ENCODE peak calls at places on chromosomes 12 and 14, in five cellular contexts. One of them, this sample, is unnamed.

GRCh38 chr12:51915951-51916350 is 8.6 kb downstream of the ACVRL1 start:
- DNase-seq in NCI-H69: no peak
- DNase-seq in OCI-M1: no peak
- DNase-seq in GDM1: no peak
- DNase-seq in T-helper 17 cell: no peak
- DNase-seq in this sample: no peak

GRCh38 chr14:102731871-102732800 is 45.1 kb upstream of the TRAF3 start:
- DNase-seq in NCI-H69: no peak
- DNase-seq in OCI-M1: no peak
- DNase-seq in GDM1: no peak
- DNase-seq in T-helper 17 cell: no peak
- DNase-seq in this sample: no peak

GRCh38 chr12:4555804-4556203 is 6.2 kb upstream of the DYRK4 start:
- DNase-seq in NCI-H69: no peak
- DNase-seq in OCI-M1: no peak
- DNase-seq in GDM1: no peak
- DNase-seq in T-helper 17 cell: no peak
- DNase-seq in this sample: no peak

GRCh38 chr14:95510804-95511203 is 5.6 kb downstream of the SYNE3 start:
- DNase-seq in NCI-H69: no peak
- DNase-seq in OCI-M1: no peak
- DNase-seq in GDM1: no peak
- DNase-seq in T-helper 17 cell: no peak
- DNase-seq in this sample: no peak

GRCh38 chr12:122533841-122534240 is 6.8 kb downstream of the KNTC1 start:
- DNase-seq in NCI-H69: no peak
- DNase-seq in OCI-M1: no peak
- DNase-seq in GDM1: no peak
- DNase-seq in T-helper 17 cell: no peak
- DNase-seq in this sample: no peak

GRCh38 chr12:94561943-94562411 is 88.4 kb downstream of the TMCC3 start:
- DNase-seq in NCI-H69: peak
- DNase-seq in OCI-M1: no peak
- DNase-seq in GDM1: no peak
- DNase-seq in T-helper 17 cell: no peak
- DNase-seq in this sample: no peak

GRCh38 chr12:47281667-47282171 is 202.0 kb upstream of the AMIGO2 start:
- DNase-seq in NCI-H69: no peak
- DNase-seq in OCI-M1: peak
- DNase-seq in GDM1: no peak
- DNase-seq in T-helper 17 cell: no peak
- DNase-seq in this sample: no peak

GRCh38 chr12:57765003-57765697 is 1.7 kb downstream of the CYP27B1 start:
- DNase-seq in NCI-H69: peak
- DNase-seq in OCI-M1: peak
- DNase-seq in GDM1: no peak
- DNase-seq in T-helper 17 cell: peak
- DNase-seq in this sample: no peak

GRCh38 chr12:52063986-52064649 is 5.7 kb upstream of the ATG101 start:
- DNase-seq in NCI-H69: no peak
- DNase-seq in OCI-M1: no peak
- DNase-seq in GDM1: no peak
- DNase-seq in T-helper 17 cell: no peak
- DNase-seq in this sample: no peak

GRCh38 chr14:69525896-69526295 is 41.4 kb downstream of the PLEKHD1 start:
- DNase-seq in NCI-H69: no peak
- DNase-seq in OCI-M1: no peak
- DNase-seq in GDM1: no peak
- DNase-seq in T-helper 17 cell: no peak
- DNase-seq in this sample: no peak

GRCh38 chr12:38056701-38057689 is 259.6 kb upstream of the ALG10B start:
- DNase-seq in NCI-H69: no peak
- DNase-seq in OCI-M1: no peak
- DNase-seq in GDM1: no peak
- DNase-seq in T-helper 17 cell: no peak
- DNase-seq in this sample: no peak

GRCh38 chr14:77125275-77126073 is 16.1 kb downstream of the ZDHHC22 start:
- DNase-seq in NCI-H69: no peak
- DNase-seq in OCI-M1: no peak
- DNase-seq in GDM1: no peak
- DNase-seq in T-helper 17 cell: no peak
- DNase-seq in this sample: no peak